ENCODE peak calls at places on chromosomes 12 and 14, in eight cellular contexts. E, U, K, J, I, Q, A and H are unnamed samples.

GRCh38 chr12:3032770-3033537 is 44.2 kb upstream of the TSPAN9 start:
- DNase-seq in E (no peak), U (no peak), K (peak), J (no peak), I (no peak), Q (no peak), A (no peak), H (no peak)

GRCh38 chr12:124687695-124688301 is 120.4 kb upstream of the NCOR2 start:
- DNase-seq in E (peak), U (no peak), K (no peak), J (peak), I (no peak), Q (no peak), A (no peak), H (no peak)

GRCh38 chr12:124520258-124520657 is 47.2 kb downstream of the NCOR2 start:
- DNase-seq in E (peak), U (no peak), K (no peak), J (peak), I (no peak), Q (no peak), A (peak), H (no peak)

GRCh38 chr14:92578511-92578910 is 64.9 kb downstream of the RIN3 start:
- DNase-seq in E (no peak), U (no peak), K (no peak), J (peak), I (no peak), Q (no peak), A (no peak), H (no peak)

GRCh38 chr14:96135285-96135684 is 69.4 kb upstream of the BDKRB2 start:
- DNase-seq in E (no peak), U (no peak), K (no peak), J (no peak), I (no peak), Q (no peak), A (no peak), H (no peak)

GRCh38 chr12:123966596-123966995 is 6.0 kb downstream of the CCDC92 start:
- DNase-seq in E (no peak), U (no peak), K (no peak), J (peak), I (no peak), Q (no peak), A (no peak), H (no peak)

GRCh38 chr14:103679351-103679750 is 35.9 kb downstream of the XRCC3 start:
- DNase-seq in E (no peak), U (no peak), K (peak), J (no peak), I (no peak), Q (no peak), A (peak), H (no peak)

GRCh38 chr14:88961214-88961613 is 136.8 kb downstream of the TTC8 start:
- DNase-seq in E (no peak), U (no peak), K (no peak), J (no peak), I (no peak), Q (no peak), A (no peak), H (no peak)

GRCh38 chr14:86003998-86004397 is 474.1 kb downstream of the FLRT2 start:
- DNase-seq in E (no peak), U (no peak), K (no peak), J (no peak), I (no peak), Q (no peak), A (no peak), H (no peak)

GRCh38 chr12:113700943-113701342 is 229.3 kb upstream of the LHX5 start:
- DNase-seq in E (no peak), U (no peak), K (no peak), J (peak), I (no peak), Q (no peak), A (no peak), H (no peak)

GRCh38 chr12:25322351-25322750 is 71.6 kb upstream of the KRAS start:
- DNase-seq in E (no peak), U (no peak), K (no peak), J (no peak), I (no peak), Q (no peak), A (no peak), H (no peak)

GRCh38 chr14:21933681-21934080 is 260.1 kb upstream of the OR4E1 start:
- DNase-seq in E (no peak), U (no peak), K (no peak), J (no peak), I (no peak), Q (no peak), A (no peak), H (no peak)

GRCh38 chr14:46091819-46092218 is 559.8 kb downstream of the RPL10L start:
- DNase-seq in E (no peak), U (no peak), K (no peak), J (no peak), I (no peak), Q (no peak), A (no peak), H (no peak)

GRCh38 chr14:103315368-103315911 is 18.6 kb upstream of the EIF5 start:
- DNase-seq in E (no peak), U (no peak), K (peak), J (peak), I (peak), Q (no peak), A (peak), H (no peak)

GRCh38 chr14:33676135-33676566 is 274.7 kb downstream of the EGLN3 start:
- DNase-seq in E (peak), U (no peak), K (peak), J (peak), I (no peak), Q (peak), A (no peak), H (peak)

GRCh38 chr14:33239465-33239864 is 300.8 kb downstream of the NPAS3 start:
- DNase-seq in E (no peak), U (no peak), K (no peak), J (no peak), I (no peak), Q (no peak), A (no peak), H (no peak)

GRCh38 chr14:50344116-50344775 is 32.1 kb downstream of the DMAC2L start:
- DNase-seq in E (no peak), U (no peak), K (no peak), J (peak), I (no peak), Q (no peak), A (no peak), H (no peak)

GRCh38 chr14:93902619-93903307 is 24.4 kb upstream of the FAM181A start:
- DNase-seq in E (no peak), U (no peak), K (no peak), J (no peak), I (no peak), Q (no peak), A (no peak), H (no peak)

GRCh38 chr14:103091041-103091882 is 3.3 kb upstream of the EXOC3L4 start:
- DNase-seq in E (peak), U (no peak), K (peak), J (peak), I (no peak), Q (peak), A (no peak), H (peak)

GRCh38 chr12:96308881-96309280 is 91.4 kb downstream of the CDK17 start:
- DNase-seq in E (no peak), U (no peak), K (no peak), J (peak), I (no peak), Q (no peak), A (no peak), H (no peak)

GRCh38 chr14:75306917-75307699 is 28.5 kb downstream of the FOS start:
- DNase-seq in E (no peak), U (no peak), K (no peak), J (no peak), I (no peak), Q (no peak), A (no peak), H (no peak)

GRCh38 chr12:46383654-46384450 is 11.3 kb upstream of the SLC38A2 start:
- DNase-seq in E (peak), U (peak), K (peak), J (peak), I (peak), Q (peak), A (peak), H (peak)

GRCh38 chr12:46382425-46382973 is 9.9 kb upstream of the SLC38A2 start:
- DNase-seq in E (no peak), U (peak), K (no peak), J (no peak), I (no peak), Q (no peak), A (no peak), H (no peak)

GRCh38 chr12:46384451-46385301 is 12.1 kb upstream of the SLC38A2 start:
- DNase-seq in E (no peak), U (no peak), K (no peak), J (peak), I (no peak), Q (no peak), A (no peak), H (no peak)

GRCh38 chr12:46380881-46381280 is 8.3 kb upstream of the SLC38A2 start:
- DNase-seq in E (no peak), U (no peak), K (no peak), J (no peak), I (no peak), Q (no peak), A (no peak), H (no peak)

DNA sequence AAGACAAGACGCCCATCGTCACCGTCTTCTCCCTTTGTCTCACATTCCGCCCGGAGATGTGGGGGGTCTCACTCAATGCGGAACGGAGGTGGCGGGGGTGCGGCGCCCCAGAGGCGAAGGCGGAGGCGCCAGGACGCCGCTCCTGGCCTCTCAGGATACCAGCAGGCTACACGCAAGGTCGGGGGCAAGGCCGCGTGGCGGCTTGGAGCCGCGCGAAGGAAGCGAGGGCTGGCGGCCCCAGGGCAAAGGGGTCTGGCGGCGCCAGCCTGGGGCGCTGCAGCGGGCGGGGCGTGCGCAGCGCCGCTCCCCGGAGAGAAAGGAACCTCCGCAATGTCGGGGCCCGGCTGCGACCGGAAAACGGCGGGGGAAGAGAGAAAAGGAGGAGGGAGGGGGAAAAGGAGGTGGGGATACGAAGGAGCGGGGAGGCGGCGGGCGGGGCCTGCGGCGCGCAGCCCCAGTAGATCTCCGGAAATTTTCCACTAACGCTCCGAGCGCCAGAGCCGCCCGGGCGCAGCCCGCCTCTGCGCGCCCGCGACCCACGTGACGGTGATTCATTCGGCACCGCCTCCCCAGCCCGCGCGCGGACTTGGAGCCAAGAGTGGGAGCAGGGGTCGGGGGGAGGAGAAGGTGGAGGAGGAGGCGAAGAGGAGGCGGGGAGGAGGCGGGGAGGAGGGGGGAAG is 10.5 kb upstream of the SLC38A2 start:
- DNase-seq in E (peak), U (peak), K (peak), J (peak), I (peak), Q (peak), A (peak), H (peak)
- TF ChIP-seq CTCF in E (peak), U (no peak), K (no peak), J (peak), I (peak), Q (no peak), A (no peak), H (peak)

GRCh38 chr14:64841121-64841611 is 38.5 kb downstream of the SPTB start:
- DNase-seq in E (no peak), U (peak), K (peak), J (peak), I (peak), Q (no peak), A (no peak), H (no peak)
- TF ChIP-seq CTCF in E (peak), U (no peak), K (no peak), J (peak), I (peak), Q (no peak), A (no peak), H (peak)

DNA sequence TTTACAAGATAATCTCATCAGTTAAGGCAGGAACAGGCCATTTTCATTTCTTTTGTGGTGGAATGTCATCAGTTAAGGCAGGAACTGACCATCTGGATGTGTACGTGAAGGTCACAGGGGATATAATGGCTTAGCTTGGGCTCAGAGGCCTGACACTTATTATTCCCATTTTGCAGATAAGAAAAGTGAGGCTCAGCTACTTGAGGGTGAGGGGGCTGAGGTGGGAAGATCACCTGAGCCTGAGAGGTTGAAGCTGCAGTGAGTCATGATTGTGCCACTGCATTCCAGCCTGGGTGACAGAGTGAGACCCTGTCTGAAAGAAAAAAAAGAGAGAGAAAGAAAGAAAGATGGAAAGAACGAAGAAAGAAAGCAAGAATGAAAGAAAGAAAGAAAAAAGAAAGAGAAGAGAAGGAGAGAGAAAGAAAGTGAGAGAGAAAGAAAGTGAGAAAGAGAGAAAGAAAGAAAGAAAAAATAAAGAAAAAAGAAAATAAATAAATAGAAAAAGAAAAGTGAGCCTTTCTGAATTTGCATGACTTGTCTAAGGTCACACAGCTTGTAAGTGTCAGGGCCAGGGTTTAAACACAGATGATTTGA is 142.0 kb downstream of the TMEM30B start:
- DNase-seq in E (no peak), U (no peak), K (no peak), J (no peak), I (no peak), Q (no peak), A (no peak), H (no peak)
- TF ChIP-seq CTCF in E (no peak), U (no peak), K (no peak), J (no peak), I (no peak), Q (no peak), A (no peak), H (no peak)

DNA sequence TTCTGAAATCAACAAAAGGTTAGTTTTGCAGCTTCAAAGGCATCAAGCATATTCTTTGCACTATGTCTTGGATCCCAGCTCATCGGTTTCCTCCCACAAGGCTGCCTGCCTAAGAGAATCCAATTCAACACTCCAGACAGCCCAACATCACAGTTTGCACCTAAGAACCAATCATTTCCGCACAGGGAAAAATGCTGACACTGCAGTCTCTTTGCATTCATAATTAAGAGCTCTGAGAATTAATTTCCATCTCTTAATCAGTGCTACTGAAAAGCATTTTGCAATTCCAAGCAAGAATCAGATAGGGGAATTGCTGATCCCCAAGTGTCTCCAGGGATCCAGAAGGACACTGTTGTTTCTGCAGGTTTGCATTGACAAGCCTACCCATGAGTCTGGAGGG is 175.9 kb downstream of the PIWIL1 start:
- DNase-seq in E (no peak), U (no peak), K (no peak), J (no peak), I (no peak), Q (no peak), A (no peak), H (no peak)
- TF ChIP-seq CTCF in E (no peak), U (no peak), K (no peak), J (no peak), I (no peak), Q (no peak), A (no peak), H (no peak)

DNA sequence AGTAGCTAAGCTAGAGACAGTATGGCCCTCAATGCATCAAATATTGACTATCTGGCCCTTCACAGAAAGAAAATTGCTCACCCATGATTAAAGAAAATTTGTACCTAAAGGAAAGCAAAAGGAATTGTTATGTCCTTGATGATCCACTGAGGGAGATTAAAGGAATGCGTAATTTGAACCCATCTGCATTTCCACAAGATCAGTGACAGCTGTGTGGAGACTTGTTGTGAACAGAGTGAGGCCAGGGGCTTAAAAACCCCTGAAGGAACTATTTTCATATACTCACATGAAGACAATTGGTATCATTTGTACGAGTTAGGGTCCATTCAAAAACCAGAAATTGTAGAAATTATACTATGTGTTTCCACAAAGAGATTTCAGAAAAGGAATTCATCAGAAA is 1908.1 kb upstream of the SEL1L start:
- DNase-seq in E (no peak), U (no peak), K (no peak), J (no peak), I (no peak), Q (no peak), A (no peak), H (no peak)
- TF ChIP-seq CTCF in E (no peak), U (no peak), K (no peak), J (no peak), I (no peak), Q (no peak), A (no peak), H (no peak)

GRCh38 chr12:13075786-13076570 is 27.5 kb downstream of the GSG1 start:
- DNase-seq in E (no peak), U (no peak), K (no peak), J (no peak), I (no peak), Q (no peak), A (no peak), H (no peak)

GRCh38 chr12:13080276-13080675 is 23.2 kb downstream of the GSG1 start:
- DNase-seq in E (no peak), U (no peak), K (no peak), J (no peak), I (no peak), Q (no peak), A (no peak), H (no peak)

GRCh38 chr12:13075114-13075471 is 28.4 kb downstream of the GSG1 start:
- DNase-seq in E (no peak), U (no peak), K (no peak), J (peak), I (no peak), Q (no peak), A (no peak), H (no peak)

GRCh38 chr12:13082866-13083265 is 20.6 kb downstream of the GSG1 start:
- DNase-seq in E (no peak), U (no peak), K (no peak), J (no peak), I (no peak), Q (no peak), A (no peak), H (no peak)

GRCh38 chr12:13079440-13079906 is 24.0 kb downstream of the GSG1 start:
- DNase-seq in E (no peak), U (no peak), K (no peak), J (no peak), I (no peak), Q (no peak), A (no peak), H (no peak)
- TF ChIP-seq CTCF in E (no peak), U (no peak), K (peak), J (no peak), I (peak), Q (no peak), A (no peak), H (peak)

GRCh38 chr12:109255377-109255776 is 53.7 kb downstream of the FOXN4 start:
- DNase-seq in E (no peak), U (no peak), K (peak), J (peak), I (no peak), Q (no peak), A (no peak), H (no peak)
- TF ChIP-seq CTCF in E (no peak), U (no peak), K (no peak), J (no peak), I (peak), Q (no peak), A (no peak), H (peak)